ENCODE peak calls at places on chromosome 3, in nine cellular contexts. Q, B, R, G, D, J, M, H and F are unnamed samples.

GRCh38 chr3:168625477-168625876 is 529.8 kb upstream of the GOLIM4 start:
- DNase-seq in Q (no peak), J (no peak), G (no peak), B (no peak), H (no peak), M (no peak), D (no peak), R (no peak), F (no peak)

GRCh38 chr3:27677554-27677953 is 44.6 kb downstream of the EOMES start:
- DNase-seq in H (no peak), R (peak; percentile 71), D (no peak), G (no peak), Q (no peak), B (peak; percentile 85), M (no peak), J (no peak), F (no peak)

GRCh38 chr3:172355836-172356235 is 92.4 kb downstream of the GHSR start:
- DNase-seq in M (no peak), B (peak; percentile 87), G (no peak), D (no peak), J (no peak), H (no peak), Q (no peak), R (peak; percentile 47), F (no peak)

GRCh38 chr3:105496343-105496742 is 129.6 kb downstream of the ALCAM start:
- DNase-seq in J (no peak), G (no peak), H (no peak), R (no peak), B (no peak), Q (no peak), D (no peak), M (no peak), F (no peak)

GRCh38 chr3:25831578-25831977 is 41.7 kb downstream of the OXSM start:
- DNase-seq in G (no peak), B (no peak), H (no peak), J (peak; percentile 26), M (no peak), R (no peak), Q (no peak), D (no peak), F (peak; percentile 23)

GRCh38 chr3:186361246-186361611 is 805 bp downstream of the DGKG start:
- DNase-seq in H (no peak), Q (no peak), M (no peak), B (no peak), D (no peak), R (no peak), G (no peak), J (no peak), F (no peak)

GRCh38 chr3:48057521-48057920 is 41.3 kb upstream of the MAP4 start:
- DNase-seq in J (peak; percentile 1), G (no peak), D (no peak), B (no peak), M (no peak), R (no peak), H (no peak), Q (no peak), F (no peak)

GRCh38 chr3:31550452-31551251 is 17.9 kb downstream of the STT3B start:
- DNase-seq in J (no peak), G (no peak), R (no peak), B (no peak), D (no peak), M (no peak), Q (no peak), H (no peak), F (peak; percentile 25)

GRCh38 chr3:188673509-188674239 is 498.1 kb upstream of the TPRG1 start:
- DNase-seq in M (no peak), J (no peak), B (peak; percentile 82), R (peak; percentile 28), D (no peak), G (no peak), Q (no peak), H (no peak), F (no peak)

GRCh38 chr3:65202395-65202794 is 514.6 kb upstream of the ADAMTS9 start:
- DNase-seq in H (no peak), D (no peak), Q (no peak), B (no peak), G (no peak), J (no peak), R (no peak), M (no peak), F (no peak)

GRCh38 chr3:37922721-37923575 is 61.3 kb downstream of the CTDSPL start:
- DNase-seq in R (no peak), Q (no peak), J (no peak), D (no peak), H (no peak), B (no peak), G (no peak), M (no peak), F (peak; percentile 78)

GRCh38 chr3:11367116-11367781 is 95.1 kb downstream of the ATG7 start:
- DNase-seq in J (no peak), H (no peak), G (no peak), M (no peak), Q (peak; percentile 30), B (no peak), R (peak; percentile 30), D (no peak), F (no peak)

GRCh38 chr3:66416556-66417304 is 84.1 kb downstream of the LRIG1 start:
- DNase-seq in M (no peak), D (no peak), R (no peak), J (no peak), Q (no peak), G (no peak), B (no peak), H (no peak), F (no peak)

GRCh38 chr3:141011511-141012262 is 39.5 kb upstream of the SPSB4 start:
- DNase-seq in B (no peak), R (peak; percentile 35), Q (peak; percentile 78), H (peak; percentile 84), M (peak; percentile 52), J (peak; percentile 80), G (peak; percentile 88), D (peak; percentile 11), F (peak; percentile 56)

GRCh38 chr3:5021571-5022092 is 42.4 kb downstream of the BHLHE40 start:
- DNase-seq in B (no peak), J (no peak), Q (no peak), D (no peak), R (peak; percentile 66), M (no peak), H (no peak), G (peak; percentile 61), F (peak; percentile 86)

GRCh38 chr3:60079076-60079475 is 1029.3 kb upstream of the CFAP20DC start:
- DNase-seq in B (no peak), M (no peak), H (no peak), D (no peak), J (no peak), R (no peak), G (peak; percentile 44), Q (no peak), F (no peak)

GRCh38 chr3:14340960-14341708 is 61.3 kb upstream of the SLC6A6 start:
- DNase-seq in M (no peak), D (no peak), R (no peak), J (no peak), G (no peak), H (no peak), B (no peak), Q (no peak), F (no peak)

GRCh38 chr3:156388469-156389150 is 166.3 kb downstream of the SSR3 start:
- DNase-seq in H (no peak), J (peak; percentile 33), M (no peak), B (peak; percentile 17), G (no peak), Q (peak; percentile 57), R (peak; percentile 57), D (no peak), F (no peak)

GRCh38 chr3:58206406-58207011 is 4.3 kb downstream of the DNASE1L3 start:
- DNase-seq in H (no peak), J (no peak), R (no peak), Q (no peak), G (peak; percentile 58), B (no peak), M (no peak), D (no peak), F (no peak)

GRCh38 chr3:117920240-117920923 is 1114.3 kb downstream of the IGSF11 start:
- DNase-seq in R (no peak), M (no peak), H (no peak), D (no peak), Q (no peak), G (no peak), J (no peak), B (no peak), F (no peak)